ENCODE peak calls at places on chromosome 16, in eight cellular contexts. K, Y, O, N, J, B, A and I are unnamed samples.

GRCh38 chr16:74568961-74569631 is 37.8 kb downstream of the GLG1 start:
- DNase-seq in J (no peak), A (no peak), B (peak), O (peak), Y (no peak), K (no peak), N (no peak), I (no peak)

GRCh38 chr16:89320717-89321501 is 103.4 kb downstream of the ZNF778 start:
- DNase-seq in N (no peak), O (peak), J (no peak), B (peak), A (peak), K (no peak), Y (no peak), I (no peak)

GRCh38 chr16:67393111-67393789 is at the start of gene TPPP3:
- DNase-seq in B (no peak), K (peak), A (peak), Y (peak), J (peak), O (peak), N (no peak), I (peak)

GRCh38 chr16:32116080-32116479 is 137.0 kb upstream of the TP53TG3D start:
- DNase-seq in A (peak), N (no peak), O (no peak), K (peak), J (no peak), B (peak), Y (peak), I (peak)

GRCh38 chr16:67846063-67846319 is 742 bp upstream of the NUTF2 start:
- DNase-seq in J (no peak), B (no peak), O (no peak), K (no peak), A (no peak), N (no peak), Y (no peak), I (no peak)

GRCh38 chr16:49021136-49021535 is 260.5 kb downstream of the CBLN1 start:
- DNase-seq in B (no peak), J (no peak), O (peak), Y (no peak), A (no peak), K (no peak), N (peak), I (peak)

GRCh38 chr16:56915311-56916105 is 16.4 kb upstream of the HERPUD1 start:
- DNase-seq in Y (no peak), N (no peak), B (no peak), K (no peak), J (no peak), A (no peak), O (no peak), I (no peak)

GRCh38 chr16:66457888-66458287 is 30.8 kb downstream of the BEAN1 start:
- DNase-seq in J (no peak), Y (no peak), N (peak), A (no peak), O (peak), K (no peak), B (no peak), I (peak)

GRCh38 chr16:86819523-86819887 is 241.2 kb downstream of the FOXL1 start:
- DNase-seq in N (no peak), O (no peak), K (no peak), A (no peak), J (no peak), Y (no peak), B (no peak), I (no peak)

GRCh38 chr16:73053379-73054130 is 5.6 kb upstream of the ZFHX3 start:
- DNase-seq in J (no peak), A (no peak), O (peak), B (no peak), K (no peak), N (no peak), Y (no peak), I (no peak)

GRCh38 chr16:86082400-86083030 is 183.6 kb downstream of the IRF8 start:
- DNase-seq in A (peak), O (no peak), J (no peak), B (no peak), K (no peak), Y (no peak), N (no peak), I (no peak)

GRCh38 chr16:60776311-60776710 is 1259.9 kb downstream of the CDH8 start:
- DNase-seq in O (no peak), K (no peak), J (no peak), N (no peak), B (no peak), A (no peak), Y (no peak), I (no peak)

GRCh38 chr16:75566889-75567255 is 693 bp downstream of the GABARAPL2 start:
- DNase-seq in N (no peak), B (no peak), A (peak), Y (no peak), J (peak), O (no peak), K (peak), I (no peak)